ENCODE peak calls at places on chromosomes 1 and 21, in nine cellular contexts. Q is esophagus squamous epithelium; L is CD4-positive, alpha-beta memory T cell; X is uterus; A is aorta; Z is lung; O is OCI-LY7; F is stomach; U is tibial artery. S is an unnamed sample.

GRCh38 chr1:201346337-201346939 is 31.0 kb downstream of the TNNT2 start:
- DNase-seq in X (no peak), A (peak; percentile 27), Z (peak; percentile 53), Q (no peak), O (peak; percentile 23), F (peak; percentile 57), U (no peak), L (no peak), S (peak; percentile 55)

GRCh38 chr1:226981386-226981817 is 41.3 kb downstream of the COQ8A start:
- DNase-seq in Q (no peak), Z (no peak), A (no peak), U (no peak), O (no peak), X (no peak), L (no peak), F (no peak), S (no peak)

GRCh38 chr1:10380594-10381275 is 18.1 kb upstream of the PGD start:
- DNase-seq in A (peak; percentile 63), L (no peak), Q (no peak), O (no peak), Z (no peak), X (no peak), U (no peak), F (no peak), S (no peak)

GRCh38 chr1:157584503-157584902 is 13.4 kb downstream of the FCRL4 start:
- DNase-seq in L (no peak), A (no peak), U (no peak), Q (no peak), X (no peak), O (no peak), Z (no peak), F (no peak), S (no peak)

GRCh38 chr21:25331286-25331685 is 276.0 kb downstream of the MRPL39 start:
- DNase-seq in X (no peak), Q (no peak), Z (no peak), U (no peak), A (no peak), F (no peak), O (no peak), L (no peak), S (no peak)

GRCh38 chr21:32794643-32795042 is 23.1 kb upstream of the PAXBP1 start:
- DNase-seq in Z (no peak), O (no peak), L (no peak), X (no peak), A (no peak), F (no peak), Q (no peak), U (no peak), S (no peak)

GRCh38 chr1:212979340-212980122 is 29.2 kb downstream of the VASH2 start:
- DNase-seq in A (no peak), O (no peak), Z (no peak), U (no peak), X (no peak), L (no peak), Q (no peak), F (no peak), S (no peak)

GRCh38 chr1:85746777-85747176 is 38.5 kb upstream of the ZNHIT6 start:
- DNase-seq in L (no peak), X (no peak), O (no peak), Q (no peak), A (no peak), U (no peak), Z (no peak), F (no peak), S (no peak)

GRCh38 chr1:84774674-84775548 is 84.7 kb upstream of the SSX2IP start:
- DNase-seq in A (no peak), L (no peak), X (no peak), Q (no peak), O (no peak), F (no peak), Z (no peak), U (no peak), S (no peak)

GRCh38 chr1:212401838-212402582 is 12.7 kb downstream of the PACC1 start:
- DNase-seq in X (no peak), O (no peak), U (no peak), F (no peak), L (no peak), Q (no peak), A (no peak), Z (no peak), S (no peak)

GRCh38 chr21:45257673-45258341 is 29.9 kb downstream of the POFUT2 start:
- DNase-seq in Q (no peak), F (no peak), X (no peak), U (peak; percentile 66), O (no peak), Z (no peak), A (no peak), L (no peak), S (no peak)

GRCh38 chr1:185317886-185318310 is 855 bp upstream of the IVNS1ABP start:
- DNase-seq in A (peak; percentile 64), Q (peak; percentile 21), U (peak; percentile 69), X (no peak), O (peak; percentile 65), L (peak; percentile 94), Z (peak; percentile 51), F (peak; percentile 55), S (peak; percentile 64)

GRCh38 chr21:36419241-36419640 is 34.0 kb downstream of the CHAF1B start:
- DNase-seq in X (no peak), F (no peak), Q (no peak), Z (no peak), U (no peak), L (no peak), O (no peak), A (no peak), S (no peak)

GRCh38 chr1:8020032-8020431 is 6.1 kb downstream of the ERRFI1 start:
- DNase-seq in O (no peak), Q (no peak), A (no peak), F (no peak), L (no peak), U (no peak), X (no peak), Z (no peak), S (peak; percentile 52)

GRCh38 chr1:110533230-110533629 is 14.3 kb upstream of the KCNA10 start:
- DNase-seq in A (no peak), Z (no peak), F (no peak), Q (no peak), O (peak; percentile 13), X (no peak), U (peak; percentile 6), L (no peak), S (no peak)

GRCh38 chr1:30524840-30525617 is 198.4 kb downstream of the MATN1 start:
- DNase-seq in A (no peak), U (peak; percentile 40), Z (no peak), X (no peak), O (no peak), Q (no peak), L (no peak), F (peak; percentile 20), S (no peak)

GRCh38 chr1:183089025-183089639 is 65.9 kb downstream of the LAMC1 start:
- DNase-seq in Z (no peak), X (no peak), L (no peak), F (no peak), U (no peak), Q (no peak), O (no peak), A (no peak), S (peak; percentile 54)
- H3K4me1 ChIP-seq in Z (peaks cover 4% of the 10 kb centered on the region), X (peaks cover 10% of the 10 kb centered on the region), L (no peaks in the 10 kb centered on the region), F (peaks cover 79% of the 10 kb centered on the region), U (no peaks in the 10 kb centered on the region), Q (peaks cover 54% of the 10 kb centered on the region), O (peaks cover 12% of the 10 kb centered on the region), A (peaks cover 4% of the 10 kb centered on the region), S (peaks cover 93% of the 10 kb centered on the region)

GRCh38 chr1:47995306-47996050 is 1.7 kb downstream of the TRABD2B start:
- DNase-seq in O (no peak), X (no peak), U (no peak), A (no peak), F (no peak), L (no peak), Z (no peak), Q (no peak), S (no peak)

GRCh38 chr1:47997289-47998200 is at the start of gene TRABD2B:
- DNase-seq in O (peak; percentile 28), Q (no peak), Z (peak; percentile 72), X (peak; percentile 60), A (peak; percentile 86), L (no peak), U (peak; percentile 95), F (peak; percentile 79), S (peak; percentile 82)

GRCh38 chr1:47998396-47998990 is 1.3 kb upstream of the TRABD2B start:
- DNase-seq in F (no peak), A (no peak), O (no peak), L (no peak), Z (no peak), X (no peak), U (no peak), Q (no peak), S (no peak)

GRCh38 chr1:47996060-47996405 is 1.2 kb downstream of the TRABD2B start:
- DNase-seq in L (no peak), F (no peak), U (no peak), A (no peak), O (no peak), Q (no peak), X (no peak), Z (no peak), S (no peak)

DNA sequence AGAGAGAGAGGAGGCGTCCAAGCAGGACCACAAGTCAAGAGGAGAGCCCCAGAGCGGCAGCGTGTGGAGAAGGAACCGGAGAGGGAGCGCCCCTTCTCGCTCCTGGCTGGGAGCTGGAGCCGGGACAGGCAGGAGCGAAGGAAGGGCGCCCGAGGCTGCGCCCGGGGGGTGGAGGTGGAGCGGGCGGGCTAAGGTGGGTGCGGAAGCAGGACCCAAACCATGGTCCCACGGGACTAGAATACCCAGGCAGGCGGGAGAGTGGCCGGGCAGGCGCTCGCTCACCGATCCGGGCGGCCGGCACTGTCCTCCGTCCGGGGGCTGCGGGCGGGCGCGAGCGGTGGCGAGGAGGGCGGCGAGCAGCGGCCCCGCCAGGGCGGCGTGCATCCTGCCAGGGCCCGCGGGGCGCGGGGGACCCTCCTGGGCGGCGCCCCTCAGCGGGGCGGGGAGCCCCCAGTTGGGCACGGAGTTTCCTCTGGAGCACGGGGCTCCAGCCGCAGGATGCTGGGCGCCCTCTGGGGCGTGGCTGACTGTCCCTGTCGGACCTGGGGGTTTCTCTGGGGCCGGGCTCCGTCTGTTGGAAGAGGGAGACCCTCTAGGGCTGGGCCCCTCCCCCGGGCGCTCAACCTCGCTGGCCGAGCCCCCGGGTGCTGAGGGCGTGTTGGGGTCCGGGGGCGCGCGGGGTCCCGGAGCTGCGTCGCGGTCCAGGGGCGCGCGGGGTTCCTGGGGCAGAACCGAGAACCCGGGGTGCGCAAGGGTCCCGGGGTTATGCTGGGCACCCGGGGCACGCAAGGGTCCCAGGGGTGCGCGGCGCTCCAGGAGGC is 569 bp downstream of the TRABD2B start:
- DNase-seq in Z (no peak), X (no peak), O (no peak), L (no peak), A (peak; percentile 59), Q (no peak), F (no peak), U (peak; percentile 75), S (no peak)
- H3K4me3 ChIP-seq in Z (peak overlapping the region; percentile 28), X (peak overlapping the region; percentile 51), O (no peak overlapping the region), L (no peak overlapping the region), A (peak overlapping the region; percentile 80), Q (peak overlapping the region; percentile 38), F (peak overlapping the region; percentile 73), U (peak overlapping the region; percentile 100), S (peak overlapping the region; percentile 68)

GRCh38 chr1:163163861-163164582 is 38.7 kb downstream of the RGS5 start:
- DNase-seq in O (no peak), Z (no peak), X (no peak), Q (no peak), U (no peak), F (no peak), L (no peak), A (no peak), S (no peak)
- H3K4me1 ChIP-seq in O (no peaks in the 10 kb centered on the region), Z (no peaks in the 10 kb centered on the region), X (no peaks in the 10 kb centered on the region), Q (peaks cover 34% of the 10 kb centered on the region), U (no peaks in the 10 kb centered on the region), F (peaks cover 32% of the 10 kb centered on the region), L (no peaks in the 10 kb centered on the region), A (peaks cover 12% of the 10 kb centered on the region), S (no peaks in the 10 kb centered on the region)

GRCh38 chr1:242146640-242147039 is 147.7 kb upstream of the MAP1LC3C start:
- DNase-seq in L (no peak), Z (no peak), F (no peak), A (no peak), X (no peak), Q (no peak), U (no peak), O (no peak), S (no peak)
- H3K4me3 ChIP-seq in L (no peak overlapping the region), Z (no peak overlapping the region), F (no peak overlapping the region), A (no peak overlapping the region), X (no peak overlapping the region), Q (no peak overlapping the region), U (no peak overlapping the region), O (no peak overlapping the region), S (no peak overlapping the region)